ENCODE peak calls at places on chromosomes 16 and 17, in nine cellular contexts. One of them, this sample, is unnamed.

GRCh38 chr16:15427648-15428239 is 6.6 kb upstream of the BMERB1 start:
- DNase-seq in colonic mucosa: peak; percentile 57
- DNase-seq in transverse colon: peak; percentile 55
- DNase-seq in body of pancreas: peak; percentile 82
- DNase-seq in mammary epithelial cell: no peak
- DNase-seq in cardiac muscle cell: peak; percentile 6
- DNase-seq in IMR-90: peak; percentile 84
- DNase-seq in stomach: peak; percentile 62
- DNase-seq in adrenal gland: peak; percentile 67
- DNase-seq in this sample: peak; percentile 35

GRCh38 chr17:16398270-16399267 is 16.8 kb upstream of the TRPV2 start:
- DNase-seq in colonic mucosa: no peak
- DNase-seq in transverse colon: no peak
- DNase-seq in body of pancreas: no peak
- DNase-seq in mammary epithelial cell: peak; percentile 81
- DNase-seq in cardiac muscle cell: no peak
- DNase-seq in IMR-90: no peak
- DNase-seq in stomach: no peak
- DNase-seq in adrenal gland: no peak
- DNase-seq in this sample: no peak

GRCh38 chr17:77591231-77591785 is 367.2 kb upstream of the TNRC6C start:
- DNase-seq in colonic mucosa: peak; percentile 71
- DNase-seq in transverse colon: peak; percentile 44
- DNase-seq in body of pancreas: no peak
- DNase-seq in mammary epithelial cell: no peak
- DNase-seq in cardiac muscle cell: no peak
- DNase-seq in IMR-90: no peak
- DNase-seq in stomach: no peak
- DNase-seq in adrenal gland: no peak
- DNase-seq in this sample: no peak

GRCh38 chr16:27700596-27700995 is 150.7 kb downstream of the KATNIP start:
- DNase-seq in colonic mucosa: no peak
- DNase-seq in transverse colon: no peak
- DNase-seq in body of pancreas: no peak
- DNase-seq in mammary epithelial cell: no peak
- DNase-seq in cardiac muscle cell: no peak
- DNase-seq in IMR-90: no peak
- DNase-seq in stomach: no peak
- DNase-seq in adrenal gland: no peak
- DNase-seq in this sample: no peak

GRCh38 chr16:13168091-13168572 is 266.7 kb downstream of the SHISA9 start:
- DNase-seq in colonic mucosa: no peak
- DNase-seq in transverse colon: no peak
- DNase-seq in body of pancreas: no peak
- DNase-seq in mammary epithelial cell: peak; percentile 88
- DNase-seq in cardiac muscle cell: no peak
- DNase-seq in IMR-90: no peak
- DNase-seq in stomach: no peak
- DNase-seq in adrenal gland: no peak
- DNase-seq in this sample: no peak

GRCh38 chr17:43018008-43018853 is 4.0 kb downstream of the VAT1 start:
- DNase-seq in colonic mucosa: no peak
- DNase-seq in transverse colon: no peak
- DNase-seq in body of pancreas: no peak
- DNase-seq in mammary epithelial cell: no peak
- DNase-seq in cardiac muscle cell: peak; percentile 86
- DNase-seq in IMR-90: no peak
- DNase-seq in stomach: no peak
- DNase-seq in adrenal gland: no peak
- DNase-seq in this sample: no peak

GRCh38 chr17:34981538-34982241 is 1.4 kb downstream of the LIG3 start:
- DNase-seq in colonic mucosa: no peak
- DNase-seq in transverse colon: no peak
- DNase-seq in body of pancreas: no peak
- DNase-seq in mammary epithelial cell: no peak
- DNase-seq in cardiac muscle cell: peak; percentile 17
- DNase-seq in IMR-90: peak; percentile 47
- DNase-seq in stomach: no peak
- DNase-seq in adrenal gland: no peak
- DNase-seq in this sample: no peak

GRCh38 chr17:31144427-31144826 is 49.6 kb downstream of the NF1 start:
- DNase-seq in colonic mucosa: no peak
- DNase-seq in transverse colon: no peak
- DNase-seq in body of pancreas: no peak
- DNase-seq in mammary epithelial cell: no peak
- DNase-seq in cardiac muscle cell: no peak
- DNase-seq in IMR-90: no peak
- DNase-seq in stomach: no peak
- DNase-seq in adrenal gland: no peak
- DNase-seq in this sample: no peak

GRCh38 chr17:57445051-57445450 is 188.7 kb downstream of the MSI2 start:
- DNase-seq in colonic mucosa: no peak
- DNase-seq in transverse colon: no peak
- DNase-seq in body of pancreas: no peak
- DNase-seq in mammary epithelial cell: no peak
- DNase-seq in cardiac muscle cell: peak; percentile 25
- DNase-seq in IMR-90: no peak
- DNase-seq in stomach: no peak
- DNase-seq in adrenal gland: no peak
- DNase-seq in this sample: peak; percentile 52

GRCh38 chr17:21301593-21302550 is 17.4 kb downstream of the MAP2K3 start:
- DNase-seq in colonic mucosa: no peak
- DNase-seq in transverse colon: no peak
- DNase-seq in body of pancreas: no peak
- DNase-seq in mammary epithelial cell: no peak
- DNase-seq in cardiac muscle cell: no peak
- DNase-seq in IMR-90: no peak
- DNase-seq in stomach: no peak
- DNase-seq in adrenal gland: peak; percentile 11
- DNase-seq in this sample: no peak

GRCh38 chr16:66832190-66832589 is 1.4 kb upstream of the NAE1 start:
- DNase-seq in colonic mucosa: no peak
- DNase-seq in transverse colon: peak; percentile 26
- DNase-seq in body of pancreas: no peak
- DNase-seq in mammary epithelial cell: no peak
- DNase-seq in cardiac muscle cell: no peak
- DNase-seq in IMR-90: no peak
- DNase-seq in stomach: no peak
- DNase-seq in adrenal gland: no peak
- DNase-seq in this sample: no peak

GRCh38 chr16:68402748-68403040 is 45.6 kb downstream of the SMPD3 start:
- DNase-seq in colonic mucosa: no peak
- DNase-seq in transverse colon: no peak
- DNase-seq in body of pancreas: no peak
- DNase-seq in mammary epithelial cell: no peak
- DNase-seq in cardiac muscle cell: no peak
- DNase-seq in IMR-90: no peak
- DNase-seq in stomach: no peak
- DNase-seq in adrenal gland: no peak
- DNase-seq in this sample: no peak

GRCh38 chr16:85555549-85556455 is 57.3 kb upstream of the GSE1 start:
- DNase-seq in colonic mucosa: peak; percentile 76
- DNase-seq in transverse colon: peak; percentile 75
- DNase-seq in body of pancreas: peak; percentile 78
- DNase-seq in mammary epithelial cell: peak; percentile 7
- DNase-seq in cardiac muscle cell: peak; percentile 89
- DNase-seq in IMR-90: no peak
- DNase-seq in stomach: peak; percentile 55
- DNase-seq in adrenal gland: peak; percentile 75
- DNase-seq in this sample: no peak

GRCh38 chr16:85556456-85557082 is 56.6 kb upstream of the GSE1 start:
- DNase-seq in colonic mucosa: peak; percentile 71
- DNase-seq in transverse colon: peak; percentile 72
- DNase-seq in body of pancreas: peak; percentile 63
- DNase-seq in mammary epithelial cell: peak; percentile 25
- DNase-seq in cardiac muscle cell: peak; percentile 76
- DNase-seq in IMR-90: no peak
- DNase-seq in stomach: peak; percentile 63
- DNase-seq in adrenal gland: peak; percentile 63
- DNase-seq in this sample: no peak

GRCh38 chr16:85557976-85558589 is 55.0 kb upstream of the GSE1 start:
- DNase-seq in colonic mucosa: peak; percentile 82
- DNase-seq in transverse colon: peak; percentile 81
- DNase-seq in body of pancreas: peak; percentile 50
- DNase-seq in mammary epithelial cell: peak; percentile 40
- DNase-seq in cardiac muscle cell: no peak
- DNase-seq in IMR-90: no peak
- DNase-seq in stomach: peak; percentile 61
- DNase-seq in adrenal gland: no peak
- DNase-seq in this sample: no peak

GRCh38 chr16:85554791-85555548 is 58.2 kb upstream of the GSE1 start:
- DNase-seq in colonic mucosa: peak; percentile 72
- DNase-seq in transverse colon: peak; percentile 66
- DNase-seq in body of pancreas: peak; percentile 63
- DNase-seq in mammary epithelial cell: peak; percentile 46
- DNase-seq in cardiac muscle cell: peak; percentile 70
- DNase-seq in IMR-90: peak; percentile 67
- DNase-seq in stomach: peak; percentile 60
- DNase-seq in adrenal gland: peak; percentile 84
- DNase-seq in this sample: no peak

DNA sequence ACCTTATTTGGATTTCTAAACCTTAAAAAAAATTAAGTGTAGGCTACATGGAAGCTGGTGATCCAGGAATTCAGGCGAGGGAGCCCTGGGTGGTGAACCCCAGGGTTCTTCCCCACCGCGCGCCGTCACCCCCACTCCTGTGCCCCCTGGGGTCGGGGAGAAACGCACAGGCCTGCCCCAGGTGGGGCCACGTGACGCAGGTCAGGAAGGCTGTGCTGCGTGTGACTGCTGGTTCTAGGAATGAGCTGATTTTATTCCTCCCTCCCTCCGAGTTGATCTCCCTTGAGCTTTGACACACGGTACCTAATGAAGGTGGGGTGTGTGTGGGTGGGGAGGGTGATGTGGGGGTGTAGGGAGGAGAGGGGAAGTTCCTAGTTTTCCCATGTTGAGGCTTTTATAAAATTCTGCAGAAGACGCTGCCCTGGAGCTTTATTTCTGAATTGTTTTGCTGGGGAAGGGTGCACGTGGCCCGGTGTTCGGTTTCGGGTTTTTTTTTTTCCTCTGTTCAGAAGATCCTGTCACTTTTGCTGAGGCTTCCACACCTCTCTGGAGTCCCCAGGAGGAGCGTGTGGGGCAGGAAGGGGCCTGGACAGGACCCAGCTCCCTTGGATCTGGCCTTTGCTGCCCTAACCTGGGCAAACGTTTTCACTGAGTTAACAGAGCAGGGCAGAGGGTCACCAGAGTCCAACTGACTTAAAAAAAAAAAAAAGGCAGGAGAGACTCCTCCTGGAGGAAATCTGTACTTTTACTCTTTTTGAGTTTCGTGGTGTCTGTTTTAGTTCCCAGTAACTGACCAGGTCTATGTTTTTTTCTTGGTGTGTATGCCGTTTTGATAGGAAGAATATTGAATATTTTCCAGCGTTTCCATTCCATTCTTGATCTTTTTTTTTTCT is 55.8 kb upstream of the GSE1 start:
- DNase-seq in colonic mucosa: peak; percentile 79
- DNase-seq in transverse colon: peak; percentile 71
- DNase-seq in body of pancreas: peak; percentile 59
- DNase-seq in mammary epithelial cell: peak; percentile 43
- DNase-seq in cardiac muscle cell: no peak
- DNase-seq in IMR-90: no peak
- DNase-seq in stomach: no peak
- DNase-seq in adrenal gland: no peak
- DNase-seq in this sample: no peak
- TF ChIP-seq CTCF in colonic mucosa: no peak
- TF ChIP-seq CTCF in transverse colon: no peak
- TF ChIP-seq CTCF in body of pancreas: peak; percentile 19
- TF ChIP-seq CTCF in mammary epithelial cell: no peak
- TF ChIP-seq CTCF in cardiac muscle cell: peak; percentile 17
- TF ChIP-seq CTCF in IMR-90: peak; percentile 6
- TF ChIP-seq CTCF in stomach: no peak
- TF ChIP-seq CTCF in adrenal gland: no peak
- TF ChIP-seq CTCF in this sample: no peak

DNA sequence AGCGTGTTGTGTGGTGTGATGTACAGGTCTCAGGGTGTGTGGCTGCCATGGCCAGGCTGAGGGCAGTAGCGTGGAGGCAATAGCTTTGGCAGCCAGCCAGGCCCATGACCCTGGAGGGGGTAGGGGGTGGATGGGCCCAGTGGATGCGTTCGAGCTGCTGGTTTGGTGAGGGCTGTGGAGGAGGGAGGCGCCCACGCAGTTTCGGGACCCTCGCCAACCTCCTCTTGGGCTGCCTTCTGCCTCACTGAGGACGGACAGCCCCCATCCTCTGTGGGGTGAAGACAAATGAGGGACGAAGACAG is 238.6 kb upstream of the GSE1 start:
- DNase-seq in colonic mucosa: no peak
- DNase-seq in transverse colon: no peak
- DNase-seq in body of pancreas: no peak
- DNase-seq in mammary epithelial cell: no peak
- DNase-seq in cardiac muscle cell: no peak
- DNase-seq in IMR-90: no peak
- DNase-seq in stomach: no peak
- DNase-seq in adrenal gland: peak; percentile 78
- DNase-seq in this sample: no peak
- H3K4me1 ChIP-seq in colonic mucosa: peaks cover 13% of the 10 kb centered on the region
- H3K4me1 ChIP-seq in transverse colon: peaks cover 54% of the 10 kb centered on the region
- H3K4me1 ChIP-seq in body of pancreas: peaks cover 23% of the 10 kb centered on the region
- H3K4me1 ChIP-seq in mammary epithelial cell: peaks cover 38% of the 10 kb centered on the region
- H3K4me1 ChIP-seq in cardiac muscle cell: peaks cover 9% of the 10 kb centered on the region
- H3K4me1 ChIP-seq in IMR-90: peaks cover 28% of the 10 kb centered on the region
- H3K4me1 ChIP-seq in stomach: peaks cover 74% of the 10 kb centered on the region
- H3K4me1 ChIP-seq in adrenal gland: peaks cover 41% of the 10 kb centered on the region
- H3K4me1 ChIP-seq in this sample: peaks cover 36% of the 10 kb centered on the region

GRCh38 chr17:7418472-7419152 is 1.5 kb upstream of the SPEM1 start:
- DNase-seq in colonic mucosa: no peak
- DNase-seq in transverse colon: no peak
- DNase-seq in body of pancreas: no peak
- DNase-seq in mammary epithelial cell: no peak
- DNase-seq in cardiac muscle cell: no peak
- DNase-seq in IMR-90: no peak
- DNase-seq in stomach: no peak
- DNase-seq in adrenal gland: no peak
- DNase-seq in this sample: no peak
- H3K4me3 ChIP-seq in colonic mucosa: no peak overlapping the region
- H3K4me3 ChIP-seq in transverse colon: no peak overlapping the region
- H3K4me3 ChIP-seq in body of pancreas: no peak overlapping the region
- H3K4me3 ChIP-seq in mammary epithelial cell: no peak overlapping the region
- H3K4me3 ChIP-seq in cardiac muscle cell: no peak overlapping the region
- H3K4me3 ChIP-seq in IMR-90: no peak overlapping the region
- H3K4me3 ChIP-seq in stomach: no peak overlapping the region
- H3K4me3 ChIP-seq in adrenal gland: no peak overlapping the region
- H3K4me3 ChIP-seq in this sample: no peak overlapping the region

DNA sequence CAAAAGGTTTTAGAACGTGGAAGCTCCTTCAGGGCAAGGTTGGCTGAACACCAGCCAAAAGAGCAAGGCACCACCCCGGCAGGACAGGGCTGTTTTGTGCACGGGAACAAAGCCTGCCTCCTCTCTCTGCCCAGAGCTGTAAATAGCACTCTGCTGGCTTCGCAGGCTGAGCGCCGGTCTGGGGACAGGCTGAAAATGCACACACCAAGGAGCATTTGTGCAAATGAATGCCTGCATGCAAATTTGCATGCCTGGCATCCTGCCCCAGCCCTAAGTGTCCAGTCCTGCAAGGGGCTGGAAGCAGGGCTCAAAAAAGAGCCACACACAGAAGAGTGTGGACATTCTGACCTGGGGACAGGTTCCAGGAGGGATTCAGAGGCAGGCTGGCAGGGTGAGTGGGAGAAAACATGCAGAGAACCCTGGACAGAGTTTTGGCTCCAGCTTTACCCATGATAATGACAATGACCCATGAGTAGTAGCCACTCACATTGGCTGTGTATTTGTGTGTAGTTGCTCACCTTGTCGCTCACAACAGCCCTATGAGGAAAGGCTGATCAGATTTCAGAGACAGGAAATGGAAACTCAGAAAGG is 11.7 kb downstream of the ABAT start:
- DNase-seq in colonic mucosa: peak; percentile 21
- DNase-seq in transverse colon: peak; percentile 23
- DNase-seq in body of pancreas: peak; percentile 52
- DNase-seq in mammary epithelial cell: no peak
- DNase-seq in cardiac muscle cell: peak; percentile 63
- DNase-seq in IMR-90: no peak
- DNase-seq in stomach: peak; percentile 40
- DNase-seq in adrenal gland: no peak
- DNase-seq in this sample: peak; percentile 62
- TF ChIP-seq CTCF in colonic mucosa: no peak
- TF ChIP-seq CTCF in transverse colon: no peak
- TF ChIP-seq CTCF in body of pancreas: no peak
- TF ChIP-seq CTCF in mammary epithelial cell: no peak
- TF ChIP-seq CTCF in cardiac muscle cell: no peak
- TF ChIP-seq CTCF in IMR-90: no peak
- TF ChIP-seq CTCF in stomach: no peak
- TF ChIP-seq CTCF in adrenal gland: no peak
- TF ChIP-seq CTCF in this sample: no peak

This sample was measured in breast epithelium.